ENCODE peak calls at places on chromosomes 3 and 15, in nine cellular contexts. F is GM23248, X is mammary epithelial cell, Y is neural progenitor cell, J is H9, P is K562, Z is astrocyte, R is mesendoderm, N is colonic mucosa. T is an unnamed sample.

GRCh38 chr3:150146891-150147761 is 176.4 kb upstream of the PFN2 start:
- DNase-seq in R (no peak), Z (peak; percentile 97), Y (no peak), P (no peak), F (peak; percentile 96), J (no peak), N (no peak), X (peak; percentile 82), T (no peak)

GRCh38 chr3:51392301-51393095 is 1.4 kb downstream of the RBM15B start:
- DNase-seq in N (no peak), Z (no peak), R (no peak), Y (no peak), P (peak; percentile 14), J (no peak), F (no peak), X (no peak), T (no peak)

GRCh38 chr15:100766225-100767001 is 113.2 kb upstream of the ALDH1A3 start:
- DNase-seq in F (no peak), P (no peak), X (no peak), Z (no peak), J (no peak), N (no peak), Y (peak; percentile 49), R (peak; percentile 35), T (no peak)

GRCh38 chr3:15899438-15899837 is 101.7 kb upstream of the ANKRD28 start:
- DNase-seq in F (peak; percentile 86), Z (peak; percentile 98), Y (no peak), P (peak; percentile 50), R (peak; percentile 80), X (peak; percentile 8), N (no peak), J (no peak), T (no peak)

GRCh38 chr15:74642724-74643367 is 27.2 kb downstream of the CLK3 start:
- DNase-seq in F (peak; percentile 63), P (peak; percentile 55), Z (peak; percentile 68), R (peak; percentile 86), X (no peak), Y (no peak), J (no peak), N (no peak), T (peak; percentile 58)

GRCh38 chr3:30871720-30872119 is 22.7 kb downstream of the GADL1 start:
- DNase-seq in P (no peak), Y (no peak), Z (peak; percentile 22), R (no peak), N (no peak), X (no peak), J (no peak), F (no peak), T (no peak)

GRCh38 chr3:51813539-51813938 is 34.5 kb upstream of the IQCF6 start:
- DNase-seq in Z (no peak), F (no peak), J (no peak), P (no peak), X (no peak), N (no peak), Y (no peak), R (no peak), T (no peak)

GRCh38 chr3:43958005-43958770 is 267.4 kb downstream of the ABHD5 start:
- DNase-seq in Y (no peak), N (no peak), X (no peak), J (no peak), F (no peak), P (no peak), Z (no peak), R (no peak), T (no peak)

GRCh38 chr15:75801859-75802593 is 41.2 kb upstream of the UBE2Q2 start:
- DNase-seq in J (peak; percentile 90), Z (peak; percentile 25), P (peak; percentile 92), R (peak; percentile 81), F (peak; percentile 86), Y (peak; percentile 92), N (peak; percentile 78), X (peak; percentile 54), T (no peak)

GRCh38 chr15:47983533-47983932 is 137.3 kb upstream of the SLC24A5 start:
- DNase-seq in J (no peak), Z (no peak), N (no peak), R (no peak), X (no peak), F (no peak), Y (peak; percentile 9), P (no peak), T (no peak)

GRCh38 chr3:83946554-83946953 is 1012.2 kb upstream of the CADM2 start:
- DNase-seq in R (peak; percentile 67), N (no peak), X (no peak), J (peak; percentile 38), P (no peak), Z (no peak), Y (peak; percentile 21), F (no peak), T (no peak)

GRCh38 chr15:28931828-28932227 is 46.1 kb downstream of the APBA2 start:
- DNase-seq in F (no peak), X (no peak), Z (no peak), J (no peak), Y (no peak), N (no peak), P (no peak), R (no peak), T (no peak)

GRCh38 chr15:42130246-42130986 is 26.0 kb downstream of the PLA2G4F start:
- DNase-seq in J (peak; percentile 27), R (no peak), N (no peak), Z (no peak), F (no peak), Y (no peak), P (no peak), X (no peak), T (no peak)

GRCh38 chr15:74954515-74954914 is 2.1 kb downstream of the RPP25 start:
- DNase-seq in R (peak; percentile 85), N (no peak), F (peak; percentile 52), P (peak; percentile 86), J (no peak), X (no peak), Z (peak; percentile 77), Y (peak; percentile 38), T (no peak)

GRCh38 chr3:66789584-66790237 is 208.4 kb upstream of the KBTBD8 start:
- DNase-seq in X (no peak), J (no peak), P (no peak), Z (peak; percentile 8), Y (no peak), F (no peak), N (no peak), R (no peak), T (no peak)

GRCh38 chr3:57165637-57166036 is 484 bp upstream of the IL17RD start:
- DNase-seq in X (no peak), P (no peak), N (no peak), J (no peak), F (no peak), Z (no peak), R (no peak), Y (no peak), T (no peak)

GRCh38 chr3:57163751-57164150 is 1.4 kb downstream of the IL17RD start:
- DNase-seq in R (peak; percentile 41), N (no peak), Y (no peak), Z (no peak), X (peak; percentile 35), F (peak; percentile 54), J (no peak), P (no peak), T (no peak)

GRCh38 chr3:57166660-57167059 is 1.5 kb upstream of the IL17RD start:
- DNase-seq in Y (no peak), J (no peak), Z (no peak), P (no peak), F (no peak), X (no peak), N (no peak), R (peak; percentile 35), T (no peak)

GRCh38 chr3:57164217-57164605 is 942 bp downstream of the IL17RD start:
- DNase-seq in R (peak; percentile 30), N (peak; percentile 31), J (no peak), X (peak; percentile 35), P (no peak), Y (no peak), Z (no peak), F (peak; percentile 74), T (no peak)

DNA sequence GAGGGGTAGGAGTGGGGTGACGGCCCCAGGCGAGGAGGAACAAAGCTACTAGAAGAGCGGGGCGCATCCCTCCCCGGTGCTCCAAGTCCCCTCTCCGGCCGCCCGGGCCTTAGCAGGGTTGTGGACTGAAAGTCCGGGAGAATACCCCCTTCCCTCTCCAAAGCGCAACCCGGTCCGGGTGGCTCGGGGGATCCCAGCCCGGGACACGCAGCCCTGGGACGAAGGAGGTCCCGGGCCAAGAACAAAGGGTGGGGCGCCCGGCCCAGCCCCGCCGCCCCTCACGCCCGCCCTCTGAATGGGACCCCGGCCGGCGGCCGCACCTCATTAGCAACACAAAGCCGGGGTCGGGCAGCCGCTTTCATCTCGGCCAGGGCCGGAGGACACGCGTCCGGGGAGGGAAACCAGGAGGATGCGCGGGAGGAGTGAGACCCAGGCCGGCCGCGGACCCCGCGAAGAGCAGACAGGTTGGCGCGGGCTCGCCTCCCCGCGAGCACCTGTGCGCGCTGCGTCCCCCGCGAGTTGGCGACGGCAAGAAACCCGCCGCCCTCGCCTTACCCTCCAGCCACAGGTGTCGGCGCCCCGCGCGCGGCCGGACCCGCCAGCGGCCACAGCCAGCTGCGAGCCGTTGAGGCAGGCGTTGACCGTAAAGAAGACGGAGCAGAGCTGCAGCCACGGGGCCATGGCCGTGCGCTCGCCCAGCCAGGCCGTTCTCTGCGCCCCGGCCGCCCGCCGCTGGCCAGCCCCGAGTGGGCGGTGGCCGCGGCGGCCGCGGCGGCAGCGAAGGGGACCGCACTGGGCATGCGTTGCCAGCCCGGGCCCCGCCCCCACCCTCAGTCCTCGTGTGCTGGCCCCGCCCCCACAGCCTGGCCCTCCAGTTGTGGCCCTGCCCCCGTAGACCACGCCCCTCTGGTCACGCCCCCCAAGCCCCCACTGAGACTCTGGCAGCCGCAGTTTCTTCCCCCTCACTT is at the start of gene IL17RD:
- DNase-seq in Z (no peak), X (peak; percentile 61), R (peak; percentile 88), J (peak; percentile 88), P (peak; percentile 94), N (peak; percentile 81), F (peak; percentile 93), Y (peak; percentile 96), T (no peak)
- H3K27ac ChIP-seq in Z (no peak within 1 kb of the TSS), X (no peak within 1 kb of the TSS), R (peak within 1 kb of the TSS; percentile 78), J (no peak within 1 kb of the TSS), P (no peak within 1 kb of the TSS), N (no peak within 1 kb of the TSS), F (no peak within 1 kb of the TSS), Y (no peak within 1 kb of the TSS), T (no peak within 1 kb of the TSS)

GRCh38 chr15:70892912-70893560 is 410 bp downstream of the LRRC49 start:
- DNase-seq in P (no peak), N (no peak), F (peak; percentile 86), Z (peak; percentile 41), J (no peak), Y (peak; percentile 37), X (peak; percentile 59), R (peak; percentile 44), T (no peak)
- H3K9ac ChIP-seq in P (no peak overlapping the region), N (peak overlapping the region; percentile 38), F (peak overlapping the region; percentile 84), Z (peak overlapping the region; percentile 87), J (no peak overlapping the region), Y (no peak overlapping the region), X (peak overlapping the region; percentile 85), R (no peak overlapping the region), T (no peak overlapping the region)

GRCh38 chr15:62770111-62770660 is 272.4 kb upstream of the TPM1 start:
- DNase-seq in N (no peak), F (peak; percentile 62), P (no peak), Y (no peak), X (no peak), Z (no peak), J (no peak), R (no peak), T (no peak)
- H3K27ac ChIP-seq in N (no peak overlapping the region), F (peak overlapping the region; percentile 95), P (no peak overlapping the region), Y (no peak overlapping the region), X (peak overlapping the region; percentile 62), Z (peak overlapping the region; percentile 93), J (no peak overlapping the region), R (no peak overlapping the region), T (no peak overlapping the region)

GRCh38 chr3:193240436-193240849 is 579 bp upstream of the PLAAT1 start:
- DNase-seq in J (peak; percentile 67), P (no peak), N (no peak), X (no peak), R (peak; percentile 71), Y (peak; percentile 41), Z (peak; percentile 37), F (no peak), T (no peak)
- H3K9ac ChIP-seq in J (peak overlapping the region; percentile 59), P (peak overlapping the region; percentile 85), N (no peak overlapping the region), X (peak overlapping the region; percentile 43), R (peak overlapping the region; percentile 50), Y (no peak overlapping the region), Z (peak overlapping the region; percentile 82), F (no peak overlapping the region), T (peak overlapping the region; percentile 63)